ENCODE peak calls at places on chromosomes 3 and 15, in six cellular contexts. B, F, A, P, S and W are unnamed samples.

GRCh38 chr3:193080821-193081220 is 160.2 kb upstream of the PLAAT1 start:
- DNase-seq in B (no peak), F (no peak), A (no peak), P (no peak), S (no peak), W (no peak)

GRCh38 chr3:193764959-193765358 is 172.0 kb downstream of the OPA1 start:
- DNase-seq in B (no peak), F (no peak), A (no peak), P (no peak), S (no peak), W (no peak)

GRCh38 chr3:146382386-146382785 is 87.0 kb downstream of the PLSCR2 start:
- DNase-seq in B (peak; percentile 65), F (no peak), A (no peak), P (no peak), S (peak; percentile 32), W (peak; percentile 51)

GRCh38 chr3:111103807-111104206 is 32.2 kb downstream of the NECTIN3 start:
- DNase-seq in B (no peak), F (no peak), A (no peak), P (no peak), S (no peak), W (no peak)

GRCh38 chr3:38108649-38109579 is 28.0 kb downstream of the ACAA1 start:
- DNase-seq in B (no peak), F (no peak), A (no peak), P (peak; percentile 22), S (no peak), W (no peak)

GRCh38 chr3:98359993-98360675 is 6.5 kb downstream of the OR5K4 start:
- DNase-seq in B (peak; percentile 20), F (peak; percentile 87), A (peak; percentile 62), P (no peak), S (no peak), W (peak; percentile 9)

GRCh38 chr15:100861511-100861991 is 18.1 kb upstream of the ALDH1A3 start:
- DNase-seq in B (no peak), F (no peak), A (no peak), P (no peak), S (no peak), W (peak; percentile 39)

GRCh38 chr15:89982315-89983055 is 18.6 kb upstream of the ZNF710 start:
- DNase-seq in B (no peak), F (no peak), A (no peak), P (no peak), S (no peak), W (no peak)

GRCh38 chr15:88832791-88833190 is 29.6 kb downstream of the ACAN start:
- DNase-seq in B (no peak), F (no peak), A (no peak), P (no peak), S (no peak), W (no peak)

GRCh38 chr3:130465486-130465885 is 51.5 kb upstream of the COL6A6 start:
- DNase-seq in B (no peak), F (no peak), A (no peak), P (no peak), S (no peak), W (no peak)

GRCh38 chr3:140244893-140245292 is 309.9 kb downstream of the CLSTN2 start:
- DNase-seq in B (no peak), F (no peak), A (no peak), P (no peak), S (no peak), W (peak; percentile 5)

GRCh38 chr15:31148622-31149505 is 47.3 kb upstream of the TRPM1 start:
- DNase-seq in B (no peak), F (no peak), A (no peak), P (no peak), S (no peak), W (no peak)

GRCh38 chr15:49145651-49146609 is 9.5 kb downstream of the COPS2 start:
- DNase-seq in B (peak; percentile 53), F (peak; percentile 58), A (no peak), P (no peak), S (peak; percentile 52), W (peak; percentile 79)

GRCh38 chr3:5197470-5198312 is 10.2 kb downstream of the EDEM1 start:
- DNase-seq in B (no peak), F (peak; percentile 87), A (peak; percentile 68), P (no peak), S (no peak), W (peak; percentile 75)

GRCh38 chr3:190848891-190849290 is 13.6 kb downstream of the GMNC start:
- DNase-seq in B (no peak), F (no peak), A (no peak), P (no peak), S (no peak), W (no peak)

GRCh38 chr3:27559835-27560234 is 75.7 kb upstream of the SLC4A7 start:
- DNase-seq in B (no peak), F (no peak), A (no peak), P (peak; percentile 72), S (peak; percentile 29), W (peak; percentile 73)

GRCh38 chr15:56772868-56773639 is 39.7 kb upstream of the ZNF280D start:
- DNase-seq in B (peak; percentile 42), F (no peak), A (no peak), P (no peak), S (no peak), W (peak; percentile 52)

GRCh38 chr15:56776839-56777238 is 43.5 kb upstream of the ZNF280D start:
- DNase-seq in B (no peak), F (no peak), A (no peak), P (no peak), S (no peak), W (no peak)

GRCh38 chr15:56778761-56779160 is 45.5 kb upstream of the ZNF280D start:
- DNase-seq in B (no peak), F (no peak), A (no peak), P (no peak), S (no peak), W (no peak)

GRCh38 chr15:56774356-56774755 is 41.0 kb upstream of the ZNF280D start:
- DNase-seq in B (no peak), F (no peak), A (no peak), P (no peak), S (no peak), W (no peak)

DNA sequence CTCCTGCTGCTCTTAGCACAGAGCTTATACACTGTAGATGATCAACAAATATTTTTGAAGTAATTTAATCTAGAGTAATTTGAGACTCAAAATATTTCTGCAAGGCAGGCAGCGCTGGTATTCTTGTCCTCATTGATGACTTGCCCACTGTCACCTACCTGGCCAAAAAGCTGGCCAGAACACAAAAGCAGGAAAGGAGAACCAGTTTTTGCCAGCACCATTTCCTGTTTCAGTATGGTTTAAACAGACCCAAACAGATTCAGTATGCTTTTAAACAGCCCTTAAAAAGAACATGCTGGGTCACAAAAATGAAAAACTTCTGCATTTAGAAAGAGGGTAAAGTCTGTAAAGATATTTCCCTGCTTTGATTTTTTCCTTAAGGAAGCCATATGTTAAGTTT is 42.3 kb upstream of the ZNF280D start:
- DNase-seq in B (no peak), F (peak; percentile 21), A (no peak), P (no peak), S (no peak), W (no peak)
- TF ChIP-seq CTCF in B (no peak), F (no peak), A (no peak), P (no peak), S (no peak), W (no peak)

DNA sequence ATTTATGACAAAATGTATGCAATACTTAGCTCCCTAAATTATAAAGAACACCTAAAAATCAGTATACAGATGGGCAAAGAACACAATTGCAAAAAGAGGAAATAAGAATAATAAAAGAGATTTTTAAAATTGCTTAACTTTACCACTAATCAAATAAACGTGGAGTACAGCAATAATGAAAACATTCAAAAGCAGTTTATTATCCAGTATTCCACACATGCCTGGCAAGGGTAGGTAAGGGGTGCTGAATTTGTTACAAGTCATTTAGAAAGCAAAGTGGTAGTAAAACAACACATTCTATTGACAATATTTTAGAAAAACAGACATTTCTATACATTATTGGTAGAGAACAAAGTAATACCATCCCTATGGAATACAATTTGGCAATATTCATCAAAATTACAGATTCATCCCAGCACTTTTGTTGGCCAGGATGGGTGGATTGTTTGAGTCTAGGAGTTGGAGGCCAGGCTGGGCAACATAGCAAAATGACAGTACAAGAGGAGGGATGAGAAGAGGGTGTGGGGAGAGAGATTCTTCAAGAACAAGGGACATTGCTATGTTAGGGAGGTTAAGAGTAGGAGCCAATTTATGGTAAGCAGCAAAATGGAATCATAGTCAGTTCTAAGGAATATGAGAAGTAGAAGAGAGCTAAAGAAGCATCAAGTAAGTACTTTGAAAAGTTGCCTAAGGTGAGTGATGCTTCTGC is 3.7 kb upstream of the ACKR4 start:
- DNase-seq in B (no peak), F (no peak), A (no peak), P (no peak), S (no peak), W (no peak)
- H3K4me3 ChIP-seq in B (no peak overlapping the region), F (no peak overlapping the region), A (no peak overlapping the region), P (no peak overlapping the region), S (no peak overlapping the region), W (no peak overlapping the region)

GRCh38 chr3:11543948-11544387 is 99.7 kb downstream of the VGLL4 start:
- DNase-seq in B (no peak), F (no peak), A (no peak), P (no peak), S (no peak), W (no peak)

GRCh38 chr3:11541321-11542303 is 102.1 kb downstream of the VGLL4 start:
- DNase-seq in B (no peak), F (no peak), A (no peak), P (no peak), S (no peak), W (no peak)

GRCh38 chr3:11543141-11543947 is 100.4 kb downstream of the VGLL4 start:
- DNase-seq in B (no peak), F (no peak), A (no peak), P (peak; percentile 20), S (no peak), W (no peak)

GRCh38 chr3:11544413-11545181 is 99.1 kb downstream of the VGLL4 start:
- DNase-seq in B (no peak), F (no peak), A (no peak), P (peak; percentile 39), S (no peak), W (peak; percentile 52)

DNA sequence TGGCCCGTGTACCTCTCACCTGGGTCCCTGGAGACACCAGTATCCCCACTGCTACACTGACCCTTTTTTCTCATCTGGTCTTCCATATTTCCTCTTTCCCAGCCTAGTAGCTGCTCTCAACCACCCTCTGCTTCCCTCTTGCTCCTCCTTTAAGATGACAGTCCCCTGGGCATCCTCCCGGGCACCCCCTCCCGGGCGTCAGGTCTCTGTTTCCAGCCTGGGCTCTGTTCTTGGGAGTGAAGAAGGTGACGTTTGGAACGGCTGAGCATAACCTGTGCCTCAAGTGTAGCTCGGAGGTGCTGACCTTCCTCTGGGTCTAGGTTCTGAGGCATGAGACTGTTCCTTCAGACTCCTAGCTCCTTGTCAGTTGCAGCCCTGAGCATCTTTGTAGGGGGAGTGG is 101.2 kb downstream of the VGLL4 start:
- DNase-seq in B (no peak), F (no peak), A (no peak), P (peak; percentile 11), S (no peak), W (no peak)
- TF ChIP-seq CTCF in B (no peak), F (no peak), A (no peak), P (no peak), S (no peak), W (no peak)

GRCh38 chr3:12545473-12545791 is at the start of gene MKRN2OS:
- DNase-seq in B (no peak), F (no peak), A (no peak), P (no peak), S (peak; percentile 85), W (no peak)

GRCh38 chr3:12541625-12542024 is 3.7 kb downstream of the MKRN2OS start:
- DNase-seq in B (no peak), F (no peak), A (no peak), P (no peak), S (no peak), W (peak; percentile 14)

GRCh38 chr3:12549971-12550760 is 4.9 kb upstream of the MKRN2OS start:
- DNase-seq in B (no peak), F (no peak), A (no peak), P (no peak), S (no peak), W (no peak)

GRCh38 chr3:12544652-12545472 is 437 bp downstream of the MKRN2OS start:
- DNase-seq in B (no peak), F (no peak), A (no peak), P (no peak), S (no peak), W (no peak)
- H3K4me3 ChIP-seq in B (no peak overlapping the region), F (no peak overlapping the region), A (no peak overlapping the region), P (no peak overlapping the region), S (peak overlapping the region; percentile 27), W (no peak overlapping the region)